ENCODE peak calls at places on chromosomes 6 and 20, in four cellular contexts. B is WTC11, S is K562, K is HepG2. C is an unnamed sample.

GRCh38 chr6:111730835-111731234 is 125.2 kb upstream of the TRAF3IP2 start:
- DNase-seq in B (no peak), S (no peak), K (no peak), C (no peak)

GRCh38 chr20:44411020-44411756 is 55.7 kb downstream of the HNF4A start:
- DNase-seq in B (no peak), S (no peak), K (peak; percentile 98), C (no peak)

GRCh38 chr6:16540804-16541752 is 220.2 kb downstream of the ATXN1 start:
- DNase-seq in B (no peak), S (no peak), K (no peak), C (no peak)

GRCh38 chr6:170423814-170424633 is 117.5 kb downstream of the FAM120B start:
- DNase-seq in B (no peak), S (no peak), K (peak; percentile 20), C (no peak)

GRCh38 chr6:107458687-107459282 is 579 bp downstream of the PDSS2 start:
- DNase-seq in B (peak; percentile 32), S (peak; percentile 40), K (peak; percentile 25), C (no peak)

GRCh38 chr20:40897177-40897700 is 131.4 kb upstream of the TOP1 start:
- DNase-seq in B (no peak), S (no peak), K (no peak), C (peak; percentile 80)

GRCh38 chr20:58433759-58434158 is 44.7 kb downstream of the VAPB start:
- DNase-seq in B (no peak), S (peak; percentile 47), K (no peak), C (no peak)

GRCh38 chr6:20876016-20876415 is 341.8 kb downstream of the CDKAL1 start:
- DNase-seq in B (no peak), S (no peak), K (no peak), C (peak; percentile 70)

GRCh38 chr6:166736606-166737005 is 109.6 kb upstream of the RPS6KA2 start:
- DNase-seq in B (no peak), S (no peak), K (no peak), C (no peak)

GRCh38 chr6:30463651-30464618 is 25.4 kb upstream of the HLA-E start:
- DNase-seq in B (peak; percentile 38), S (no peak), K (peak; percentile 23), C (no peak)

GRCh38 chr6:122726649-122727048 is 52.9 kb upstream of the FABP7 start:
- DNase-seq in B (peak; percentile 18), S (peak; percentile 28), K (peak; percentile 19), C (peak; percentile 2)

GRCh38 chr6:6842301-6842700 is 253.8 kb downstream of the LY86 start:
- DNase-seq in B (no peak), S (no peak), K (no peak), C (no peak)

GRCh38 chr20:36506253-36506652 is 35.1 kb upstream of the MYL9 start:
- DNase-seq in B (no peak), S (peak; percentile 43), K (peak; percentile 63), C (no peak)

GRCh38 chr6:170497845-170498281 is 55.2 kb downstream of the PSMB1 start:
- DNase-seq in B (peak; percentile 61), S (no peak), K (no peak), C (no peak)

GRCh38 chr6:88376759-88377387 is 210.7 kb upstream of the CNR1 start:
- DNase-seq in B (no peak), S (no peak), K (no peak), C (no peak)

GRCh38 chr6:37137881-37138568 is 31.9 kb upstream of the PIM1 start:
- DNase-seq in B (peak; percentile 81), S (no peak), K (peak; percentile 74), C (no peak)

GRCh38 chr6:120652506-120652905 is 681.8 kb downstream of the TBC1D32 start:
- DNase-seq in B (no peak), S (no peak), K (no peak), C (no peak)

GRCh38 chr6:107634147-107635057 is 144.5 kb downstream of the SOBP start:
- DNase-seq in B (peak; percentile 49), S (no peak), K (no peak), C (peak; percentile 39)

GRCh38 chr6:28657756-28658465 is 132.2 kb downstream of the GPX5 start:
- DNase-seq in B (peak; percentile 67), S (peak; percentile 81), K (peak; percentile 61), C (peak; percentile 61)

GRCh38 chr20:49583669-49584417 is 15.9 kb upstream of the PTGIS start:
- DNase-seq in B (no peak), S (peak; percentile 58), K (peak; percentile 97), C (no peak)

GRCh38 chr6:56347526-56347925 is 100.1 kb upstream of the COL21A1 start:
- DNase-seq in B (no peak), S (no peak), K (no peak), C (no peak)

GRCh38 chr6:140398076-140398475 is 1023.6 kb upstream of the CITED2 start:
- DNase-seq in B (no peak), S (no peak), K (no peak), C (no peak)

GRCh38 chr20:24987873-24988835 is 4.4 kb downstream of the APMAP start:
- DNase-seq in B (no peak), S (no peak), K (peak; percentile 41), C (no peak)

GRCh38 chr20:23135449-23136447 is 49.6 kb upstream of the CD93 start:
- DNase-seq in B (no peak), S (no peak), K (no peak), C (no peak)

GRCh38 chr20:22924949-22925612 is 110.0 kb upstream of the SSTR4 start:
- DNase-seq in B (no peak), S (no peak), K (no peak), C (no peak)

GRCh38 chr6:66638099-66638498 is 931.1 kb upstream of the EYS start:
- DNase-seq in B (no peak), S (no peak), K (no peak), C (no peak)

GRCh38 chr6:90123796-90124195 is 172.8 kb downstream of the BACH2 start:
- DNase-seq in B (no peak), S (peak; percentile 31), K (no peak), C (no peak)

GRCh38 chr6:11050735-11051134 is 6.6 kb upstream of the ELOVL2 start:
- DNase-seq in B (no peak), S (no peak), K (no peak), C (no peak)

GRCh38 chr6:3731700-3732099 is 19.8 kb downstream of the PXDC1 start:
- DNase-seq in B (no peak), S (no peak), K (no peak), C (peak; percentile 51)

GRCh38 chr20:22687676-22688360 is 103.4 kb upstream of the FOXA2 start:
- DNase-seq in B (no peak), S (no peak), K (no peak), C (no peak)

GRCh38 chr20:54486583-54486982 is 11.2 kb downstream of the DOK5 start:
- DNase-seq in B (no peak), S (no peak), K (no peak), C (no peak)

GRCh38 chr20:11569163-11569562 is 348.5 kb upstream of the BTBD3 start:
- DNase-seq in B (peak; percentile 66), S (no peak), K (no peak), C (no peak)

GRCh38 chr20:51500311-51500710 is 42.2 kb downstream of the NFATC2 start:
- DNase-seq in B (no peak), S (peak; percentile 42), K (no peak), C (no peak)

GRCh38 chr6:158660331-158660730 is 10.5 kb downstream of the SYTL3 start:
- DNase-seq in B (peak; percentile 52), S (peak; percentile 71), K (no peak), C (peak; percentile 55)

DNA sequence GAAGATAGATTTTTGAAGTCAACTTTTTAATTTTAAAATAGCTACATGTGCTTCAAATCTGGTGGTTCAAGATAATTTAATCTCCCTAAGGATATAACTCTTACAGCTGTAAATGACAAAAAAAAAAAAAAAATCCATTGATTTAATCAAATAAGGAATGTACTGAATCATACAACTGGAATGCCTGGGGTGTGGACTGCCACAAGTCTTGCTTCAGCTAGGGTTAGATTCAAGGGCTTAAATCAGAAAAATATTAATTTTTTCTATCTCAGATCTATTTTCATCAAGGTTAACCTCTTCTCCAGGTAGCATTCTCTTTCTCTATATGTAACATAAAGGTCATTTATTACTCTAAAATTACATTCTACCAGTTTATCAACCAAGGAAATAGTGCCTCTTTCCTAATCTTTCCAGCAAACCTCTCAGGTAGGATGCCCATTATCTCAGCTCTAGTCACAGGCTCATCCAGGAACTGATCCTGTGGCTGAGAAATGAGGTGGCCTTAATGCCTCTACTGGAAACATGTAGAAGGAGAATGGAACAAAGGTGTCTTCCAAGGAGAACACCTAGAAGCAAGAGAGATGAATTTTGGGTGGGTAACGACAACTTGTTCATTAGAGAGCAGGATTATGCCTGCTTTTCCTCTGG is 466.9 kb downstream of the CBLN4 start:
- DNase-seq in B (no peak), S (no peak), K (no peak), C (no peak)
- TF ChIP-seq FOXJ3 in B (no peak), S (no peak), K (no peak), C (no peak)

DNA sequence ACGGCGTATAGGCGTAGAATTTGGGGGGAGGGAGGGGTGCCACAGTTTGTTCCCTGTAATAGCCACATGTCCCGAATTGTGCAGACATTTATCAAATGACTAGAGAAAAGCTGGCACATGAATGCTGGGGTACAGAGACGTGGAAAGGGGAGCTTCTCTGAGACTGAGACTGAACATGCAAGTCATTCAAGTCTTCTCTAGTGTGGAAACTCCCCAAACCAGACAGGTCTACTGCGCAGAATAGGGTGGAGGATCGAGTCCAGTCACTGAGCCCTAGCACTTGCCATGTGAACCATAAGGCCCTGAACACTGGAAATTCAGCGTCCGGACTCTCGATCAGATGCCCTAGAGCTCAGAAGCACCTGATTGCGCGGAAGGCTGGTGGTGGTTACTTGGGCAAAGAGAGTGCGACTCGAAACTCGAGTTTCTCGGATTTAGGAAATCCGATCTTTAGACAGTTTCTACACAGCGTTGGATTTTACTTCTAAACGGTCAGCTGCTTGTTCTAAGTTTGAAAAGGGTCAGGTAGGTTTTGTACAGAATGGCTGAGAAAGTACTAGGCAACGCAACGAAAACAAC is 32.7 kb downstream of the TFAP2B start:
- DNase-seq in B (no peak), S (no peak), K (no peak), C (no peak)
- TF ChIP-seq FOXJ3 in B (no peak), S (no peak), K (no peak), C (no peak)

GRCh38 chr6:136289327-136289578 is 393 bp downstream of the BCLAF1 start:
- DNase-seq in B (peak; percentile 90), S (peak; percentile 94), K (peak; percentile 90), C (peak; percentile 89)

GRCh38 chr6:136288566-136289326 is 900 bp downstream of the BCLAF1 start:
- DNase-seq in B (peak; percentile 68), S (peak; percentile 71), K (peak; percentile 89), C (peak; percentile 53)

GRCh38 chr6:136280032-136280609 is 9.5 kb downstream of the BCLAF1 start:
- DNase-seq in B (no peak), S (no peak), K (no peak), C (no peak)

GRCh38 chr6:136282906-136283305 is 6.7 kb downstream of the BCLAF1 start:
- DNase-seq in B (no peak), S (no peak), K (no peak), C (no peak)

GRCh38 chr6:136284909-136285308 is 4.7 kb downstream of the BCLAF1 start:
- DNase-seq in B (no peak), S (peak; percentile 25), K (no peak), C (no peak)
- TF ChIP-seq FOXJ3 in B (no peak), S (no peak), K (no peak), C (no peak)

DNA sequence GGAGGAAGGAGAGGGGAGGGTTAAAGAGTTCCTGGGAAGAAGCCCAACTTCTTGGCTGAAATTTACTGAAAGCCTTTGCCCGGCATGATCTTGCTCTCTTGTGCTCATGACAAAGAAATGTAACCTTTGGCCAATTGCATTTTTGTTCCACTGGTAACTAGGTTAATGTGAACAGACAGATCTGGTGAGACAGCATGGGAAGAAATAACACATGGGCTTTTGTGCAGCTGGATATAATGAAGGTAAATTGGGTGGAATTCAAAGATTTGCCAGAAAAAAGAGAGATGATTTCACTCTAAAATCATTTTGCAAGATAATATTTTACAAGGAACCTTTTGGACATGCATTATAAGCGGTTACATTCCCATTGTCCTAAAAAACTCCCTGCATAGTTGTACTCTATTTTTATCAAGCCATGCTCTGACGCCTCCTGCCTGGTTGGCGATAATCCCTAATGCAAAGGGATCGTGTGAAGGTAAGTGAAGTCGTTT is 161.1 kb upstream of the AGPAT4 start:
- DNase-seq in B (no peak), S (no peak), K (no peak), C (no peak)
- TF ChIP-seq FOXJ3 in B (no peak), S (no peak), K (no peak), C (no peak)